ENCODE peak calls at places on chromosomes 5 and 9, in four cellular contexts. X, Z, T and J are unnamed samples.

GRCh38 chr9:13841801-13842462 is 472.0 kb downstream of the NFIB start:
- DNase-seq in X (no peak), T (peak), Z (no peak), J (no peak)

GRCh38 chr5:167057665-167058064 is 1233.8 kb upstream of the WWC1 start:
- DNase-seq in T (no peak), X (no peak), Z (no peak), J (no peak)

GRCh38 chr5:116445311-116445710 is 129.3 kb downstream of the SEMA6A start:
- DNase-seq in T (no peak), X (no peak), Z (no peak), J (no peak)

GRCh38 chr5:175378444-175379028 is 65.4 kb downstream of the DRD1 start:
- DNase-seq in T (no peak), X (no peak), Z (no peak), J (no peak)

GRCh38 chr5:8457187-8458037 is 588.5 kb downstream of the MTRR start:
- DNase-seq in T (peak), X (peak), Z (peak), J (peak)

GRCh38 chr5:159318448-159318847 is 11.8 kb downstream of the IL12B start:
- DNase-seq in X (no peak), Z (no peak), T (no peak), J (no peak)

GRCh38 chr5:116097301-116097700 is 12.5 kb downstream of the COMMD10 start:
- DNase-seq in X (no peak), T (no peak), Z (no peak), J (no peak)

GRCh38 chr9:96087669-96088299 is 212.3 kb downstream of the ERCC6L2 start:
- DNase-seq in Z (no peak), X (no peak), T (no peak), J (no peak)

GRCh38 chr9:105233836-105234235 is 10.6 kb upstream of the SLC44A1 start:
- DNase-seq in T (no peak), Z (no peak), X (no peak), J (no peak)

GRCh38 chr9:136886610-136887597 is 588 bp downstream of the TRAF2 start:
- DNase-seq in Z (peak), T (no peak), X (peak), J (no peak)

GRCh38 chr5:8135742-8136141 is 266.8 kb downstream of the MTRR start:
- DNase-seq in T (no peak), Z (no peak), X (no peak), J (no peak)

GRCh38 chr5:34791761-34792244 is 47.2 kb upstream of the TTC23L start:
- DNase-seq in Z (no peak), T (no peak), X (no peak), J (no peak)

GRCh38 chr9:97441729-97442128 is 29.8 kb downstream of the TDRD7 start:
- DNase-seq in Z (no peak), T (no peak), X (no peak), J (no peak)

GRCh38 chr9:16413509-16414016 is 456.9 kb downstream of the BNC2 start:
- DNase-seq in X (no peak), T (no peak), Z (no peak), J (no peak)

GRCh38 chr5:156927545-156927944 is 35.5 kb downstream of the TIMD4 start:
- DNase-seq in T (no peak), Z (no peak), X (no peak), J (no peak)

GRCh38 chr5:52895572-52896296 is 93.4 kb upstream of the ITGA2 start:
- DNase-seq in Z (no peak), X (no peak), T (no peak), J (no peak)

DNA sequence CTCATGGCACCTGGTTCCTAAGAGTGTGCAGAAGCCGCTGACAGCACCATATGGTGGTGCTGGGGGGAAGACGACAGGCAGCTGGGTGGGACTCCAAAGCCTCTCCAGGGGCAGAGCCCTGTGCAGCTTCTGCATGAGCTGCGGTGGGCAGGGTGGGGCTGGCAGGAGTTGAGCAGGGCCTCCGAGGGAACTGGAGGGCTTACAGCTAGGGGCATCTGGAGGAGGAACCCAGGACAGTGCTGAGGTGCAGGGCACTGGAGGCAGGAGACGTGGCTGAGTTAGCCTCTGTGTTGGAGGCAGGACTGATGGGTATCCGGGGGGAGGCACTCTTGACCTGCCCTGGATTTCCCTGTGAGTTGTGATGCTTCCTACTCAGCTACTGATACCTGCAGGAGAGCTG is 45.0 kb downstream of the TENT4A start:
- DNase-seq in X (no peak), T (no peak), Z (no peak), J (no peak)
- TF ChIP-seq CTCF in X (no peak), T (no peak), Z (no peak), J (no peak)

GRCh38 chr5:122780296-122780695 is 5.4 kb downstream of the SNX2 start:
- DNase-seq in X (no peak), T (no peak), Z (no peak), J (no peak)
- H3K27ac ChIP-seq in X (no peak), T (no peak), Z (no peak), J (no peak)

GRCh38 chr9:82991684-82992083 is 71.3 kb downstream of the RASEF start:
- DNase-seq in X (peak), Z (no peak), T (no peak), J (no peak)
- H3K4me3 ChIP-seq in X (no peak), Z (no peak), T (no peak), J (no peak)

GRCh38 chr5:26009742-26010141 is 1028.6 kb downstream of the CDH9 start:
- DNase-seq in Z (no peak), T (no peak), X (no peak), J (peak)
- TF ChIP-seq CTCF in Z (no peak), T (no peak), X (peak), J (peak)

GRCh38 chr9:130332384-130332926 is 66.9 kb downstream of the HMCN2 start:
- DNase-seq in Z (no peak), T (no peak), X (no peak), J (no peak)
- H3K27ac ChIP-seq in Z (no peak), T (peak), X (no peak), J (no peak)

DNA sequence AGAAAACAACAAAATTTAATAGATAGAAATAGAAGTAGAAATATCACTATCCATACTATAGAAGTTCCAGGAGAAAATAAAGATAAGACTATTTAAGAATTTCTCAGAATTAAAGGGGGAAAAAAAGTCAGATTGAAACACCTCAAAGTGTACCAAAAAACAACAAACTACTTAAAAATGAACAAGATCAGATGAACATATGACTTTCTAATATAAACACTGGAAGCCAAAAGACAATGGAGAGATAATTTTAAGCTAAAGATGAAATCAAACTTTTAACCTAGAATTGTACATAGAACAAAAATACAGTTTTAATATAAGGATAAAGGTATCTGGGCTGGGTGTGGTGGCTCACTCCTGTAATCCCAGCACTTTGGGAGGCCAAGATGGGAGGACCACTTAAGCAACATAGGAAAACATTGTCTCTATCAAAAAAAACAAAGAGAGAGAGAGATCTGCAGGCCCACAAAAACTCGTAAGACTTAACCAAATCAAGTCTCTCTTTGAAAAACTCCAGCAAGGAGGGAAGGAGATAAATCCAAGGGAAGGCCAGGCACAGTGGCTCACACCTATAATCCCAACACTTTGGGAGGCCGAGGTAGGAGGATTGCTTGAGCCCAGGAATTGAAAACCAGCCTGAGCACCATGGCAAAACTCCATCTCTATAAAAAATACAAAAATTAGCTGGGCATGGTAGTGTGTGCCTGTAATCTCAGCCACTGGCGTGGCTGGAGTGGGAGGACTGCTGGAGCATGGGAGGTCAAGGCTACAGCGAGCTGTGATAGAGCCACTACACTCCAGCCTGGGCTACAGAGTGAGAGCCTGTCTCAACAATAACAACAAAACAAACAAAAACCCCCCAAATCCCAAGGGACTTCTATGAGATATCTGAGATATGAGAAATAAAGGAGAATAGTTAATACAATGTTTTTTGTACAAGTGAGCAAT is 32.4 kb downstream of the ABHD17B start:
- DNase-seq in T (no peak), Z (no peak), X (no peak), J (no peak)
- H3K4me3 ChIP-seq in T (no peak), Z (no peak), X (no peak), J (no peak)

GRCh38 chr9:133400292-133400691 is 17.5 kb downstream of the REXO4 start:
- DNase-seq in Z (no peak), X (no peak), T (no peak), J (no peak)

GRCh38 chr9:133397895-133398294 is 19.9 kb downstream of the REXO4 start:
- DNase-seq in X (no peak), T (no peak), Z (no peak), J (no peak)

GRCh38 chr9:133397370-133397769 is 20.4 kb downstream of the REXO4 start:
- DNase-seq in X (no peak), T (no peak), Z (no peak), J (no peak)

GRCh38 chr9:133394687-133395271 is 18.6 kb downstream of the STKLD1 start:
- DNase-seq in Z (no peak), X (no peak), T (no peak), J (no peak)

GRCh38 chr9:133396952-133397351 is 20.8 kb downstream of the STKLD1 start:
- DNase-seq in Z (no peak), X (peak), T (no peak), J (no peak)
- TF ChIP-seq CTCF in Z (no peak), X (peak), T (no peak), J (no peak)

DNA sequence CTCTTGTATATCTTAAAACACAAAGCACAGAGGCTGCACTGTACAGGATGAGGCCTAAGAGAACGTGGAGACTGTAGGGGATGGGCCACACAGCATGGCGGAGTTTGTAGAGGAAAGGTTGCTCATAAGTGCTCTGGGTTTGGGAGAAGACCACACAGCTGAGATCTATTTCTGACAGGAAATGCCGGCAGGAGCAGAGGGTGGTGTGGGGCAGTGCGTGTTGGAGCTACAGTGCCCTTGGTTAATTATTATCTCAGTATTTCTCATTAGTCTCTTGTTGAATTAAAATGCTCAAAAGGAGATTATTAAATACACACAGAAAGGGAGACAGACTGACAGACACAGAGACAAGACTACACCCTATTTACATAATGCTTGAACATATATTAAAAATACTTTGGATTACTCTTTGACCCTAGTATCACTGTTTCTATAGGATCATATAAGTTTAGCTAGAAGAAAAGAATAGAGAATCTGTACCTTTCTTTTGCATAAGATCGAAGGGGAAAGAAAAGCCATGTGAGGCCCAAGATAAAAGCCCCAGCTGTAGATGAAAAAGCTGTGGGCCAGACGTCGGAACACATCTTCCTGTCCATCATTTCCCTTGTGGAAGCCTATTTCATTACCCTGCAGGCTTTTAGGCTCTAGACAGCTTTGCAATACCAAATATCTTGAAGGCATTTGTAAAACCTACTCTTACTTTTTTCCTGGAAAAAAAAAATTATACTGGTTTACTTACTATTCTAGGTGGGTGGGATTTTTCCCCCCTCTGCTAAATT is 9.8 kb downstream of the PALM2AKAP2 start:
- DNase-seq in T (no peak), X (no peak), Z (no peak), J (no peak)
- H3K27ac ChIP-seq in T (no peak), X (peak), Z (no peak), J (no peak)

GRCh38 chr5:171494452-171495121 is 75.1 kb downstream of the FGF18 start:
- DNase-seq in X (peak), Z (no peak), T (peak), J (no peak)
- H3K4me3 ChIP-seq in X (no peak), Z (no peak), T (peak), J (no peak)

DNA sequence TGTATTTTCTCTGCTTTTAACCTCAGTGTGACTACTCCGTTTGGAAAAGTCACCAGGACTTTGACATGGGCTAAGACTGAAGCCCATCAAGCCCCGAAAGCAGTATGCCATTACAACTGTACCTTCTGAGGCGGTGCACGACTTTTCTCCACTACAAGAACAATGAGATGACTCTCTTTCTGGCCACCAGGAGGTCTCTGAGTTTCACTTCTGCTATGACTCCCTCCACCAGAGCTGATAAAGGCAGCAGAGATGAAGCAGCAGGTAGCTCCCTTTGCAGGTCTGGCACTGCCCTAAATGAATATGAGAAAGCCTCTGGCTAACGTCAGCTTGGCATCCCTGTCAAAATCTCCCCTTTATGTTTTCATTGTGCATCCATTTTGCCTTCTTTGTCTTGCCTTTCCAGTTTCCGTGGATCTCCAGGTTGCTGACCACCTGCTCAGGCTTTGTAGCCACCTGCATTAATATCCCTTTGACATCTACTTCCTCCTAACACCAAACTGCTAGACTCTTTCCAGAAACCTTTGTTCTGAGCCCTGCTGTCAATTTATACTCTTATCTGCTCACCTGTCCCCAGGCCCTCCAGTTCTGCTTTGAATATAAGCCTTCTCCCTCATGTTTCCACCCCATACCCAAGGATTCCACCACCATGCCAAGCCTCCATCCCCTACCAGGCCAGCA is 221.7 kb downstream of the ZNF608 start:
- DNase-seq in T (no peak), X (no peak), Z (no peak), J (no peak)
- TF ChIP-seq CTCF in T (no peak), X (no peak), Z (no peak), J (no peak)